ENCODE peak calls at places on chromosomes 12 and 14, in six cellular contexts. R is ELR; X is hypothalamus; A is T-helper 2 cell treated with Interferon-gamma antibody and Interleukin-4, amounts not matched to agents 5 μg/mL and 100 μg/mL, for 36 hours; C is IMR-90; D is cortex of kidney. O is an unnamed sample.
A peak's percentile ranks its signal among the peaks of the same experiment; 100 is the strongest.

GRCh38 chr12:646303-647038 is 16.8 kb downstream of the NINJ2 start:
- DNase-seq in C (no peak), D (no peak), R (no peak), X (no peak), A (no peak), O (no peak)

GRCh38 chr12:119652665-119653064 is 15.3 kb upstream of the PRKAB1 start:
- DNase-seq in D (no peak), A (no peak), X (no peak), C (no peak), R (no peak), O (no peak)

GRCh38 chr12:6772331-6772695 is at the start of gene LAG3:
- DNase-seq in A (peak; percentile 63), X (no peak), D (no peak), R (no peak), C (no peak), O (no peak)

GRCh38 chr14:90557516-90557915 is 160.7 kb downstream of the CALM1 start:
- DNase-seq in X (no peak), A (no peak), D (no peak), C (no peak), R (no peak), O (no peak)

GRCh38 chr12:66678640-66679268 is at the start of gene GRIP1:
- DNase-seq in R (no peak), C (no peak), A (no peak), X (no peak), D (no peak), O (no peak)

GRCh38 chr12:70645494-70646317 is 8.5 kb upstream of the PTPRB start:
- DNase-seq in X (no peak), C (peak; percentile 85), D (no peak), A (no peak), R (peak; percentile 97), O (peak; percentile 90)

GRCh38 chr14:76584271-76584702 is 177.0 kb upstream of the VASH1 start:
- DNase-seq in C (no peak), D (no peak), A (no peak), R (no peak), X (no peak), O (peak; percentile 22)

GRCh38 chr14:97298331-97298730 is 501.1 kb downstream of the VRK1 start:
- DNase-seq in X (no peak), A (no peak), D (no peak), C (no peak), R (no peak), O (no peak)

GRCh38 chr14:44291516-44291915 is 215.6 kb downstream of the FSCB start:
- DNase-seq in D (no peak), X (no peak), C (no peak), R (no peak), A (no peak), O (no peak)

GRCh38 chr12:50201987-50202521 is 34.9 kb upstream of the CERS5 start:
- DNase-seq in R (peak; percentile 99), D (no peak), C (peak; percentile 96), X (no peak), A (no peak), O (peak; percentile 63)

GRCh38 chr12:53241623-53242412 is 9.8 kb upstream of the RARG start:
- DNase-seq in A (no peak), X (no peak), C (no peak), D (no peak), R (no peak), O (no peak)